ENCODE peak calls at places on chromosomes 13 and 19, in eight cellular contexts. F, W, G, X, Z, P, T and B are unnamed samples.

GRCh38 chr13:87208636-87209035 is 462.5 kb upstream of the SLITRK5 start:
- DNase-seq in T (no peak), F (no peak), P (no peak), X (no peak), G (no peak), W (no peak), Z (no peak), B (no peak)

GRCh38 chr13:98280176-98280510 is 103.1 kb upstream of the RNF113B start:
- DNase-seq in G (no peak), Z (no peak), W (no peak), X (no peak), T (no peak), F (no peak), P (no peak), B (no peak)

GRCh38 chr13:73984201-73984600 is 150.0 kb downstream of the KLF12 start:
- DNase-seq in F (no peak), W (no peak), G (no peak), T (no peak), Z (no peak), X (no peak), P (no peak), B (no peak)

GRCh38 chr13:78625384-78625783 is 22.0 kb upstream of the POU4F1 start:
- DNase-seq in Z (no peak), G (no peak), W (no peak), T (no peak), P (no peak), X (no peak), F (no peak), B (no peak)

GRCh38 chr19:16920816-16921529 is 32.2 kb downstream of the F2RL3 start:
- DNase-seq in X (peak), G (peak), T (peak), W (peak), P (peak), F (no peak), Z (no peak), B (no peak)

GRCh38 chr13:112783946-112784500 is 94.2 kb downstream of the ATP11A start:
- DNase-seq in P (no peak), T (no peak), W (no peak), Z (peak), X (no peak), F (no peak), G (no peak), B (peak)

GRCh38 chr13:46666727-46667456 is 113.9 kb downstream of the LRCH1 start:
- DNase-seq in X (no peak), Z (no peak), T (peak), G (no peak), F (peak), W (no peak), P (no peak), B (peak)

GRCh38 chr13:51397262-51397933 is 55.4 kb downstream of the INTS6 start:
- DNase-seq in T (peak), Z (no peak), G (peak), P (no peak), X (peak), W (no peak), F (no peak), B (peak)

GRCh38 chr19:2059422-2060201 is 8.6 kb upstream of the MKNK2 start:
- DNase-seq in G (peak), X (no peak), Z (peak), P (peak), F (no peak), W (no peak), T (peak), B (no peak)

GRCh38 chr13:97904059-97904458 is 49.4 kb upstream of the IPO5 start:
- DNase-seq in P (no peak), G (no peak), X (no peak), W (no peak), F (no peak), T (no peak), Z (no peak), B (no peak)

GRCh38 chr19:50890422-50891252 is 17.4 kb downstream of the KLK2 start:
- DNase-seq in F (no peak), P (no peak), Z (no peak), W (peak), T (no peak), X (no peak), G (peak), B (no peak)

GRCh38 chr13:85314686-85315085 is 484.5 kb downstream of the SLITRK6 start:
- DNase-seq in G (no peak), Z (no peak), X (no peak), T (no peak), W (no peak), F (no peak), P (no peak), B (no peak)

GRCh38 chr19:1469936-1470863 is 8.8 kb downstream of the C19orf25 start:
- DNase-seq in G (no peak), T (peak), P (peak), W (no peak), Z (peak), X (no peak), F (peak), B (peak)

GRCh38 chr19:29565171-29565570 is 39.4 kb downstream of the VSTM2B start:
- DNase-seq in F (no peak), Z (no peak), G (no peak), W (no peak), X (no peak), T (no peak), P (no peak), B (no peak)

GRCh38 chr13:92843549-92843948 is 383.1 kb upstream of the GPC6 start:
- DNase-seq in G (peak), P (no peak), W (no peak), F (no peak), X (peak), Z (no peak), T (peak), B (no peak)

GRCh38 chr13:36382030-36382429 is 35.8 kb upstream of the SPART start:
- DNase-seq in W (peak), T (no peak), G (no peak), F (no peak), X (no peak), Z (no peak), P (no peak), B (no peak)
- H3K27ac ChIP-seq in W (no peak), T (no peak), G (no peak), F (no peak), X (no peak), Z (no peak), P (peak), B (no peak)

GRCh38 chr13:113877149-113877990 is 13.5 kb upstream of the GAS6 start:
- DNase-seq in T (no peak), P (no peak), Z (no peak), G (no peak), F (no peak), W (no peak), X (no peak), B (peak)

GRCh38 chr13:113879506-113880360 is 15.9 kb upstream of the GAS6 start:
- DNase-seq in X (no peak), T (no peak), G (no peak), P (no peak), Z (no peak), W (no peak), F (no peak), B (peak)

GRCh38 chr13:113876341-113877148 is 12.7 kb upstream of the GAS6 start:
- DNase-seq in Z (no peak), G (no peak), X (no peak), T (no peak), W (no peak), P (no peak), F (no peak), B (peak)

GRCh38 chr13:113880651-113881611 is 17.1 kb upstream of the GAS6 start:
- DNase-seq in P (no peak), X (no peak), W (no peak), G (no peak), T (no peak), Z (no peak), F (no peak), B (peak)

DNA sequence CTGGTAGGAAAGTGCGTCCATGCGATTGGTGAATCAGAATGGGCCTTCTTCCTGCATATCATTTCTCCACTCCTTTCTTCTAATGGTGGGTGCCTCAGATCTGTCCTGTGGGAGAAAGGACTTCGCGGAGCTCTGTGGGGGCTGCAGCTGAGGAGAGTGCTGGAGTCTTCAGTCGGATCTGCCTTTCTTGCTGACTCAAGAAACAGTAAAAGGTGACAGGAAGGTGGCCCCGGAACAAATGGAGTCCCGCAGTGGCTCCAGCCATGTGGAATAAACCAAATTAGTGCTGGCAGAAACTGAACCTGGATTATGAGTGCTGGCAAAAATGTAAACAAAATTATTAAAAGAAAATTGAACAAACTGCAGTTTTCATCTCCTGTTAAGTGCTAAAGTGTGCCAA is 15.1 kb upstream of the GAS6 start:
- DNase-seq in T (no peak), X (no peak), P (no peak), Z (no peak), G (no peak), F (no peak), W (no peak), B (peak)
- H3K27ac ChIP-seq in T (no peak), X (no peak), P (no peak), Z (no peak), G (no peak), F (no peak), W (no peak), B (no peak)

GRCh38 chr13:30053904-30054303 is 203.5 kb upstream of the UBL3 start:
- DNase-seq in G (no peak), W (no peak), X (no peak), P (no peak), Z (no peak), F (no peak), T (no peak), B (peak)
- H3K27ac ChIP-seq in G (no peak), W (no peak), X (no peak), P (no peak), Z (no peak), F (no peak), T (no peak), B (no peak)

DNA sequence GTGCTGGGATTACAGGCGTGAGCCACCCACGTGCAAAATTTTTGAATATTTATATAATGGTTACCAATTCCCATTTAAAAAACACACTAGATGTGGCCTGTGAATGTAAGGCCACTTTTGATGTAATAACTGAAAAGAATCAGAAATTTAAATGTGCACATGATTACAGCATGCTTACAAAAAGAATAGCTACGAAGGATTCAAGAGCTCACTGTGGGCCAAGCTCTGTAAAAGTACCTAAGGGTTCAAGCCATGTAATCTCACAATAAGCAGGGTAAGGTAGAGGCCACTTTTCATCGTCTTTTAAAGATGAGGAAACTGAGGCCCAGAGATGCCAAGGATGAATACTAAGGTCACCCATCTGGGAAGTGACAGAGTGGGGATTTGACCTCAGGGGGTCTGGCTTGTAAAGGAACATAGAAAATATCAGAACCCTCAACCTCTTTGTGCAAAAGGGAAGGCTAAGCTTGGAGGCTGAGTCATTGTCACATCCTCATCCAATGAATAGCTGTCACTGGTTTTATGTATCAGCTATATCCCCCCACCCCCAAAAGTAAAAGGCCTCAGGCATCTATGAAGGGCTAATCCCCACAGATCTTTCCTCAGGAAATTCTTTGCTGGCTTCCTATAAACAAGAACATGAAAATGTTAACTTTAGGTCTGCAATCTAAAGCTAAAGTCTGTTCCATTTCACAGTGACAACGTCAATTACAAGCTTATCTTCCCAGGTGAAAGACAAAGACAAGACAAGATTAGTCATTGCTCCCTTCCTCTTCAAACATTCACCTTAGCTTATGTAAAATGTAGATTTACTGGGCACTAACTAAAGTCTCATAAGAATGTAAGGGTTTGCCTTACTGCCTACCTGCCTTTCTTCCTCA is 17.5 kb downstream of the TNFSF14 start:
- DNase-seq in X (no peak), P (no peak), W (no peak), G (no peak), Z (no peak), T (no peak), F (no peak), B (no peak)
- H3K27ac ChIP-seq in X (no peak), P (no peak), W (no peak), G (no peak), Z (no peak), T (no peak), F (no peak), B (no peak)